ENCODE peak calls at places on chromosomes 7 and 10, in ten cellular contexts. One of them, this sample, is unnamed.

GRCh38 chr10:124049484-124049883 is 43.9 kb downstream of the CHST15 start:
- DNase-seq in NB4: no peak
- DNase-seq in RWPE1: peak
- DNase-seq in GM13976: no peak
- DNase-seq in choroid plexus epithelial cell: peak
- DNase-seq in neural crest cell: no peak
- DNase-seq in cardiac muscle cell: no peak
- DNase-seq in kidney epithelial cell: peak
- DNase-seq in AG04450: no peak
- DNase-seq in suprapubic skin: no peak
- DNase-seq in this sample: no peak

GRCh38 chr10:133230387-133231195 is 574 bp downstream of the UTF1 start:
- DNase-seq in RWPE1: no peak
- DNase-seq in AG04450: no peak
- DNase-seq in GM13976: no peak
- DNase-seq in suprapubic skin: no peak
- DNase-seq in NB4: no peak
- DNase-seq in cardiac muscle cell: no peak
- DNase-seq in choroid plexus epithelial cell: no peak
- DNase-seq in kidney epithelial cell: no peak
- DNase-seq in neural crest cell: no peak
- DNase-seq in this sample: peak

GRCh38 chr10:122878799-122879338 is 512 bp downstream of the FAM24B start:
- DNase-seq in cardiac muscle cell: no peak
- DNase-seq in choroid plexus epithelial cell: peak
- DNase-seq in GM13976: peak
- DNase-seq in kidney epithelial cell: no peak
- DNase-seq in RWPE1: peak
- DNase-seq in neural crest cell: no peak
- DNase-seq in suprapubic skin: no peak
- DNase-seq in NB4: peak
- DNase-seq in AG04450: no peak
- DNase-seq in this sample: no peak

GRCh38 chr10:106765355-106765754 is 399.2 kb downstream of the SORCS1 start:
- DNase-seq in RWPE1: no peak
- DNase-seq in kidney epithelial cell: no peak
- DNase-seq in cardiac muscle cell: no peak
- DNase-seq in GM13976: no peak
- DNase-seq in choroid plexus epithelial cell: no peak
- DNase-seq in AG04450: no peak
- DNase-seq in suprapubic skin: no peak
- DNase-seq in NB4: no peak
- DNase-seq in neural crest cell: no peak
- DNase-seq in this sample: no peak

GRCh38 chr7:100879685-100880261 is 4.9 kb downstream of the SRRT start:
- DNase-seq in suprapubic skin: no peak
- DNase-seq in neural crest cell: no peak
- DNase-seq in choroid plexus epithelial cell: no peak
- DNase-seq in RWPE1: no peak
- DNase-seq in cardiac muscle cell: no peak
- DNase-seq in AG04450: no peak
- DNase-seq in NB4: peak
- DNase-seq in kidney epithelial cell: no peak
- DNase-seq in GM13976: no peak
- DNase-seq in this sample: no peak

GRCh38 chr10:124742418-124743187 is 1.6 kb downstream of the FAM53B start:
- DNase-seq in suprapubic skin: peak
- DNase-seq in RWPE1: peak
- DNase-seq in choroid plexus epithelial cell: peak
- DNase-seq in neural crest cell: peak
- DNase-seq in cardiac muscle cell: peak
- DNase-seq in NB4: peak
- DNase-seq in AG04450: no peak
- DNase-seq in kidney epithelial cell: no peak
- DNase-seq in GM13976: no peak
- DNase-seq in this sample: no peak

GRCh38 chr7:100035865-100036264 is 13.7 kb upstream of the ZSCAN21 start:
- DNase-seq in GM13976: no peak
- DNase-seq in suprapubic skin: no peak
- DNase-seq in cardiac muscle cell: no peak
- DNase-seq in choroid plexus epithelial cell: peak
- DNase-seq in NB4: no peak
- DNase-seq in neural crest cell: no peak
- DNase-seq in kidney epithelial cell: no peak
- DNase-seq in AG04450: no peak
- DNase-seq in RWPE1: no peak
- DNase-seq in this sample: no peak

GRCh38 chr7:3436112-3436511 is 135.1 kb downstream of the SDK1 start:
- DNase-seq in neural crest cell: no peak
- DNase-seq in AG04450: no peak
- DNase-seq in NB4: no peak
- DNase-seq in RWPE1: no peak
- DNase-seq in GM13976: no peak
- DNase-seq in choroid plexus epithelial cell: no peak
- DNase-seq in kidney epithelial cell: no peak
- DNase-seq in suprapubic skin: no peak
- DNase-seq in cardiac muscle cell: no peak
- DNase-seq in this sample: no peak

GRCh38 chr10:6070647-6071046 is 8.5 kb upstream of the IL2RA start:
- DNase-seq in neural crest cell: no peak
- DNase-seq in RWPE1: no peak
- DNase-seq in NB4: no peak
- DNase-seq in GM13976: no peak
- DNase-seq in choroid plexus epithelial cell: no peak
- DNase-seq in AG04450: no peak
- DNase-seq in suprapubic skin: no peak
- DNase-seq in kidney epithelial cell: no peak
- DNase-seq in cardiac muscle cell: peak
- DNase-seq in this sample: no peak

GRCh38 chr7:108652886-108653285 is 83.2 kb downstream of the DNAJB9 start:
- DNase-seq in suprapubic skin: no peak
- DNase-seq in choroid plexus epithelial cell: no peak
- DNase-seq in AG04450: no peak
- DNase-seq in GM13976: no peak
- DNase-seq in cardiac muscle cell: no peak
- DNase-seq in NB4: no peak
- DNase-seq in RWPE1: no peak
- DNase-seq in kidney epithelial cell: no peak
- DNase-seq in neural crest cell: no peak
- DNase-seq in this sample: no peak

GRCh38 chr7:39810710-39811109 is 139.3 kb upstream of the CDK13 start:
- DNase-seq in choroid plexus epithelial cell: no peak
- DNase-seq in suprapubic skin: no peak
- DNase-seq in cardiac muscle cell: no peak
- DNase-seq in kidney epithelial cell: no peak
- DNase-seq in AG04450: no peak
- DNase-seq in neural crest cell: no peak
- DNase-seq in RWPE1: no peak
- DNase-seq in GM13976: no peak
- DNase-seq in NB4: no peak
- DNase-seq in this sample: no peak

GRCh38 chr10:24214762-24215161 is 5.8 kb downstream of the KIAA1217 start:
- DNase-seq in NB4: no peak
- DNase-seq in kidney epithelial cell: no peak
- DNase-seq in suprapubic skin: no peak
- DNase-seq in RWPE1: no peak
- DNase-seq in cardiac muscle cell: no peak
- DNase-seq in neural crest cell: no peak
- DNase-seq in AG04450: no peak
- DNase-seq in GM13976: no peak
- DNase-seq in choroid plexus epithelial cell: no peak
- DNase-seq in this sample: no peak

GRCh38 chr7:148982596-148983219 is 45.6 kb downstream of the PDIA4 start:
- DNase-seq in GM13976: no peak
- DNase-seq in cardiac muscle cell: peak
- DNase-seq in suprapubic skin: no peak
- DNase-seq in AG04450: no peak
- DNase-seq in neural crest cell: no peak
- DNase-seq in RWPE1: no peak
- DNase-seq in choroid plexus epithelial cell: peak
- DNase-seq in kidney epithelial cell: no peak
- DNase-seq in NB4: peak
- DNase-seq in this sample: no peak

GRCh38 chr10:114044251-114045070 is 795 bp downstream of the ADRB1 start:
- DNase-seq in AG04450: no peak
- DNase-seq in suprapubic skin: no peak
- DNase-seq in GM13976: peak
- DNase-seq in NB4: no peak
- DNase-seq in neural crest cell: no peak
- DNase-seq in cardiac muscle cell: no peak
- DNase-seq in choroid plexus epithelial cell: no peak
- DNase-seq in RWPE1: no peak
- DNase-seq in kidney epithelial cell: no peak
- DNase-seq in this sample: no peak

GRCh38 chr7:4820405-4820967 is 41.3 kb downstream of the PAPOLB start:
- DNase-seq in NB4: no peak
- DNase-seq in cardiac muscle cell: no peak
- DNase-seq in GM13976: no peak
- DNase-seq in AG04450: no peak
- DNase-seq in suprapubic skin: no peak
- DNase-seq in neural crest cell: no peak
- DNase-seq in kidney epithelial cell: no peak
- DNase-seq in choroid plexus epithelial cell: no peak
- DNase-seq in RWPE1: no peak
- DNase-seq in this sample: no peak

GRCh38 chr10:44576715-44577191 is 191.9 kb upstream of the CXCL12 start:
- DNase-seq in kidney epithelial cell: no peak
- DNase-seq in choroid plexus epithelial cell: peak
- DNase-seq in RWPE1: no peak
- DNase-seq in AG04450: no peak
- DNase-seq in neural crest cell: no peak
- DNase-seq in GM13976: no peak
- DNase-seq in suprapubic skin: no peak
- DNase-seq in cardiac muscle cell: peak
- DNase-seq in NB4: no peak
- DNase-seq in this sample: no peak

GRCh38 chr7:81064446-81064845 is 145.6 kb upstream of the SEMA3C start:
- DNase-seq in RWPE1: no peak
- DNase-seq in kidney epithelial cell: no peak
- DNase-seq in neural crest cell: peak
- DNase-seq in NB4: no peak
- DNase-seq in choroid plexus epithelial cell: peak
- DNase-seq in AG04450: no peak
- DNase-seq in cardiac muscle cell: peak
- DNase-seq in suprapubic skin: no peak
- DNase-seq in GM13976: no peak
- DNase-seq in this sample: no peak

GRCh38 chr7:16933296-16934248 is 51.8 kb upstream of the AGR3 start:
- DNase-seq in suprapubic skin: no peak
- DNase-seq in GM13976: no peak
- DNase-seq in neural crest cell: no peak
- DNase-seq in kidney epithelial cell: no peak
- DNase-seq in cardiac muscle cell: no peak
- DNase-seq in AG04450: no peak
- DNase-seq in RWPE1: no peak
- DNase-seq in choroid plexus epithelial cell: no peak
- DNase-seq in NB4: peak
- DNase-seq in this sample: no peak

GRCh38 chr7:122550545-122550944 is 148.4 kb downstream of the RNF133 start:
- DNase-seq in neural crest cell: no peak
- DNase-seq in choroid plexus epithelial cell: peak
- DNase-seq in suprapubic skin: no peak
- DNase-seq in RWPE1: no peak
- DNase-seq in GM13976: no peak
- DNase-seq in NB4: no peak
- DNase-seq in kidney epithelial cell: no peak
- DNase-seq in cardiac muscle cell: peak
- DNase-seq in AG04450: no peak
- DNase-seq in this sample: no peak

GRCh38 chr7:38178004-38178694 is at the start of gene STARD3NL:
- DNase-seq in AG04450: peak
- DNase-seq in cardiac muscle cell: peak
- DNase-seq in NB4: peak
- DNase-seq in choroid plexus epithelial cell: peak
- DNase-seq in kidney epithelial cell: peak
- DNase-seq in neural crest cell: peak
- DNase-seq in suprapubic skin: peak
- DNase-seq in GM13976: peak
- DNase-seq in RWPE1: peak
- DNase-seq in this sample: peak
- TF ChIP-seq CTCF in AG04450: no peak
- TF ChIP-seq CTCF in cardiac muscle cell: no peak
- TF ChIP-seq CTCF in NB4: no peak
- TF ChIP-seq CTCF in choroid plexus epithelial cell: peak
- TF ChIP-seq CTCF in kidney epithelial cell: no peak
- TF ChIP-seq CTCF in neural crest cell: no peak
- TF ChIP-seq CTCF in suprapubic skin: no peak
- TF ChIP-seq CTCF in GM13976: no peak
- TF ChIP-seq CTCF in RWPE1: no peak
- TF ChIP-seq CTCF in this sample: no peak

DNA sequence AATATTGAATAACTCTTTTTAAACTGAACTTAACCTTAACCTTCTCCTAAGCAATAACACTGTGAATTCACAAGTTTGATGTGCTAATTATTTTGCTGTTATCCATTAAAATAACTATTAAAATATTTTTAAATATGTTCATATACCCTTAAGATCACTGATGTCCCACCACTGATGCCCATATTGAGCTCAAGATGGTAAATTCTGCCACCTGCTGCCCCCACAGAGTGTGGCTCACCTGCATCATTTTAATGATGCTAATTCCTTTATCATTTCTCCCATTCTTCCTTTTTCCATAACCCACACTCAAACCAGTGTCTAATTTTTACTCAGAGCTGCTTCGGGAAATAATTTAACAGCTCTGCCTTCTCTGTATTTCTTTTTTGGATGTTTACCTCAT is 82.3 kb upstream of the ARID5B start:
- DNase-seq in NB4: no peak
- DNase-seq in RWPE1: no peak
- DNase-seq in cardiac muscle cell: no peak
- DNase-seq in suprapubic skin: no peak
- DNase-seq in choroid plexus epithelial cell: no peak
- DNase-seq in AG04450: no peak
- DNase-seq in kidney epithelial cell: no peak
- DNase-seq in neural crest cell: no peak
- DNase-seq in GM13976: no peak
- DNase-seq in this sample: no peak
- TF ChIP-seq CTCF in NB4: no peak
- TF ChIP-seq CTCF in RWPE1: no peak
- TF ChIP-seq CTCF in cardiac muscle cell: no peak
- TF ChIP-seq CTCF in suprapubic skin: no peak
- TF ChIP-seq CTCF in choroid plexus epithelial cell: no peak
- TF ChIP-seq CTCF in AG04450: no peak
- TF ChIP-seq CTCF in kidney epithelial cell: no peak
- TF ChIP-seq CTCF in neural crest cell: no peak
- TF ChIP-seq CTCF in GM13976: no peak
- TF ChIP-seq CTCF in this sample: no peak

GRCh38 chr7:6558837-6559236 is 7.6 kb upstream of the GRID2IP start:
- DNase-seq in AG04450: no peak
- DNase-seq in kidney epithelial cell: no peak
- DNase-seq in suprapubic skin: no peak
- DNase-seq in NB4: peak
- DNase-seq in GM13976: no peak
- DNase-seq in cardiac muscle cell: peak
- DNase-seq in choroid plexus epithelial cell: peak
- DNase-seq in RWPE1: peak
- DNase-seq in neural crest cell: no peak
- DNase-seq in this sample: no peak
- TF ChIP-seq CTCF in AG04450: peak
- TF ChIP-seq CTCF in kidney epithelial cell: peak
- TF ChIP-seq CTCF in suprapubic skin: no peak
- TF ChIP-seq CTCF in NB4: peak
- TF ChIP-seq CTCF in GM13976: peak
- TF ChIP-seq CTCF in cardiac muscle cell: peak
- TF ChIP-seq CTCF in choroid plexus epithelial cell: peak
- TF ChIP-seq CTCF in RWPE1: peak
- TF ChIP-seq CTCF in neural crest cell: peak
- TF ChIP-seq CTCF in this sample: no peak

GRCh38 chr7:34916267-34916666 is 121.0 kb downstream of the DPY19L1 start:
- DNase-seq in neural crest cell: no peak
- DNase-seq in suprapubic skin: no peak
- DNase-seq in NB4: no peak
- DNase-seq in GM13976: no peak
- DNase-seq in AG04450: no peak
- DNase-seq in choroid plexus epithelial cell: no peak
- DNase-seq in cardiac muscle cell: no peak
- DNase-seq in kidney epithelial cell: no peak
- DNase-seq in RWPE1: no peak
- DNase-seq in this sample: no peak
- TF ChIP-seq CTCF in neural crest cell: no peak
- TF ChIP-seq CTCF in suprapubic skin: no peak
- TF ChIP-seq CTCF in NB4: no peak
- TF ChIP-seq CTCF in GM13976: no peak
- TF ChIP-seq CTCF in AG04450: no peak
- TF ChIP-seq CTCF in choroid plexus epithelial cell: no peak
- TF ChIP-seq CTCF in cardiac muscle cell: no peak
- TF ChIP-seq CTCF in kidney epithelial cell: no peak
- TF ChIP-seq CTCF in RWPE1: no peak
- TF ChIP-seq CTCF in this sample: no peak